ENCODE peak calls at places on chromosomes 6 and 20, in nine cellular contexts. U is GM23248; X is SJSA1; V is fibroblast of lung; C is right lobe of liver; T is psoas muscle; L is CD4-positive, alpha-beta T cell; Q is ovary; Y is uterus. P is an unnamed sample.
A peak's percentile ranks its signal among the peaks of the same experiment; 100 is the strongest.

GRCh38 chr6:129744880-129745237 is 34.9 kb upstream of the ARHGAP18 start:
- DNase-seq in U (no peak), X (no peak), V (no peak), C (no peak), T (no peak), L (no peak), Q (no peak), Y (no peak), P (no peak)

GRCh38 chr6:138972226-138972665 is 15.8 kb downstream of the REPS1 start:
- DNase-seq in U (peak; percentile 51), X (peak; percentile 30), V (peak; percentile 37), C (no peak), T (no peak), L (no peak), Q (no peak), Y (no peak), P (no peak)

GRCh38 chr6:13355043-13355945 is 27.0 kb upstream of the TBC1D7 start:
- DNase-seq in U (peak; percentile 96), X (peak; percentile 94), V (peak; percentile 93), C (no peak), T (no peak), L (no peak), Q (no peak), Y (no peak), P (peak; percentile 54)

GRCh38 chr20:31704225-31705119 is 18.2 kb downstream of the BCL2L1 start:
- DNase-seq in U (peak; percentile 42), X (peak; percentile 67), V (no peak), C (peak; percentile 68), T (no peak), L (no peak), Q (no peak), Y (peak; percentile 34), P (peak; percentile 92)

GRCh38 chr6:166955121-166955864 is 1.1 kb downstream of the RNASET2 start:
- DNase-seq in U (no peak), X (no peak), V (no peak), C (peak; percentile 64), T (peak; percentile 63), L (no peak), Q (peak; percentile 37), Y (no peak), P (no peak)

GRCh38 chr6:137155830-137156229 is 17.6 kb downstream of the IL22RA2 start:
- DNase-seq in U (peak; percentile 64), X (no peak), V (peak; percentile 6), C (no peak), T (no peak), L (peak; percentile 9), Q (no peak), Y (no peak), P (no peak)

GRCh38 chr20:856361-856775 is 22.9 kb downstream of the FAM110A start:
- DNase-seq in U (peak; percentile 93), X (peak; percentile 88), V (peak; percentile 51), C (no peak), T (no peak), L (peak; percentile 17), Q (no peak), Y (no peak), P (no peak)

GRCh38 chr20:14913896-14914295 is 576.5 kb upstream of the FLRT3 start:
- DNase-seq in U (no peak), X (no peak), V (no peak), C (no peak), T (no peak), L (no peak), Q (no peak), Y (no peak), P (no peak)

GRCh38 chr6:31776563-31776960 is 566 bp downstream of the VWA7 start:
- DNase-seq in U (peak; percentile 26), X (no peak), V (no peak), C (no peak), T (no peak), L (no peak), Q (no peak), Y (no peak), P (no peak)

GRCh38 chr6:133241088-133241900 is at the start of gene EYA4:
- DNase-seq in U (peak; percentile 44), X (peak; percentile 10), V (peak; percentile 81), C (no peak), T (peak; percentile 85), L (no peak), Q (peak; percentile 30), Y (no peak), P (peak; percentile 27)

GRCh38 chr20:47256665-47257236 is 99.7 kb downstream of the ZMYND8 start:
- DNase-seq in U (peak; percentile 60), X (peak; percentile 75), V (peak; percentile 56), C (no peak), T (no peak), L (no peak), Q (no peak), Y (no peak), P (no peak)

GRCh38 chr6:40695114-40695513 is 108.0 kb upstream of the LRFN2 start:
- DNase-seq in U (no peak), X (no peak), V (no peak), C (no peak), T (no peak), L (no peak), Q (no peak), Y (no peak), P (no peak)

GRCh38 chr6:130293800-130294199 is 71.0 kb upstream of the SAMD3 start:
- DNase-seq in U (peak; percentile 79), X (peak; percentile 58), V (peak; percentile 74), C (no peak), T (no peak), L (no peak), Q (no peak), Y (no peak), P (peak; percentile 68)

GRCh38 chr20:64025101-64025825 is 10.7 kb upstream of the C20orf204 start:
- DNase-seq in U (no peak), X (no peak), V (no peak), C (peak; percentile 86), T (no peak), L (no peak), Q (no peak), Y (no peak), P (peak; percentile 2)

GRCh38 chr6:34723203-34723602 is 26.6 kb upstream of the ILRUN start:
- DNase-seq in U (peak; percentile 49), X (no peak), V (peak; percentile 41), C (no peak), T (no peak), L (no peak), Q (no peak), Y (no peak), P (no peak)

GRCh38 chr6:139490482-139490881 is 116.0 kb upstream of the CITED2 start:
- DNase-seq in U (no peak), X (no peak), V (peak; percentile 51), C (peak; percentile 58), T (no peak), L (no peak), Q (no peak), Y (no peak), P (no peak)

GRCh38 chr6:42629845-42630244 is 66.0 kb downstream of the UBR2 start:
- DNase-seq in U (no peak), X (no peak), V (no peak), C (no peak), T (no peak), L (no peak), Q (no peak), Y (no peak), P (no peak)

DNA sequence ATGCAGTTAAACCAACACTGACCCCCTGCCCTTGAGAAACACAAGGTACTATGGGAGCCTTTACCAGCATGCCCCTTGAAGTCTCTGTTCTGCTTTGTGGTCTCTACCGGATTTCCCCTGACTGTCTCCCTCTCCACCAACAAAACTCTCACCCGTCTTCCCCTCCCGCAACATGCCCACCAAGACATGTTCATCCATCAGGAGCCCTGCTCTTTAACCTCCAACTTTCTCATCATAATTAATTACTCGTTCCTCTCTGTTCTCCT is 1.1 kb downstream of the ZNF165 start:
- DNase-seq in U (no peak), X (no peak), V (no peak), C (no peak), T (no peak), L (peak; percentile 4), Q (no peak), Y (no peak), P (no peak)
- H3K27ac ChIP-seq in U (peak overlapping the region; percentile 88), X (peak overlapping the region; percentile 95), V (peak overlapping the region; percentile 99), C (no peak overlapping the region), T (peak overlapping the region; percentile 84), L (peak overlapping the region; percentile 82), Q (peak overlapping the region; percentile 77), Y (peak overlapping the region; percentile 88), P (peak overlapping the region; percentile 90)

GRCh38 chr20:56362833-56363413 is 4.1 kb downstream of the FAM210B start:
- DNase-seq in U (peak; percentile 46), X (no peak), V (no peak), C (no peak), T (no peak), L (no peak), Q (peak; percentile 71), Y (no peak), P (no peak)
- H3K27ac ChIP-seq in U (no peak overlapping the region), X (no peak overlapping the region), V (no peak overlapping the region), C (no peak overlapping the region), T (peak overlapping the region; percentile 30), L (no peak overlapping the region), Q (peak overlapping the region; percentile 92), Y (no peak overlapping the region), P (no peak overlapping the region)

GRCh38 chr20:23662276-23662870 is 24.6 kb upstream of the CST3 start:
- DNase-seq in U (no peak), X (no peak), V (no peak), C (no peak), T (no peak), L (no peak), Q (no peak), Y (no peak), P (no peak)

GRCh38 chr20:23658989-23659609 is 21.3 kb upstream of the CST3 start:
- DNase-seq in U (no peak), X (no peak), V (no peak), C (no peak), T (no peak), L (no peak), Q (no peak), Y (no peak), P (no peak)

GRCh38 chr20:23658336-23658735 is 20.6 kb upstream of the CST3 start:
- DNase-seq in U (peak; percentile 34), X (no peak), V (no peak), C (no peak), T (no peak), L (no peak), Q (no peak), Y (no peak), P (no peak)

GRCh38 chr20:23661002-23661429 is 23.3 kb upstream of the CST3 start:
- DNase-seq in U (no peak), X (no peak), V (no peak), C (no peak), T (no peak), L (no peak), Q (no peak), Y (no peak), P (no peak)

GRCh38 chr20:23659989-23660837 is 22.5 kb upstream of the CST3 start:
- DNase-seq in U (peak; percentile 54), X (no peak), V (peak; percentile 82), C (no peak), T (no peak), L (no peak), Q (no peak), Y (no peak), P (no peak)
- H3K27ac ChIP-seq in U (no peak overlapping the region), X (no peak overlapping the region), V (no peak overlapping the region), C (no peak overlapping the region), T (no peak overlapping the region), L (no peak overlapping the region), Q (no peak overlapping the region), Y (no peak overlapping the region), P (peak overlapping the region; percentile 66)

DNA sequence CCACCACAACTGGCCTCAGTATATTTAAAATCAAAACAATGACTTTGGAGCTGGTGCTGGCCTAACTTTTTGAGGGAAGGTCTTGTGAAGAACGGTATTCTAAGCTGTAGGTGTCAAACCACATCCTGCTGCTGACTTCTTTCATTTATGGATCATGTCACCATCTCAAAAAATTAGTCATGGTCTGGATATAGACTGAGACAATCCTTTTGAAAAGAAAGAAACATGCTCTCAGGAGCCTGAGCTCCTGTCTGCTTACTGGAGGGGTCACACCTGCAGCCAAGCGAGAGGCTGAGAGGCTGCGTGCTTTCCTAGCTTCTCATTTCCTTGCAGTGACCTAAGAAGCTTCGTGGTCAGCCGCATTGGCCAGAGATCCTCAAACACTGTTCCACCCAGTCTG is 55.2 kb downstream of the TIAM2 start:
- DNase-seq in U (no peak), X (no peak), V (peak; percentile 7), C (no peak), T (no peak), L (no peak), Q (no peak), Y (no peak), P (no peak)
- H3K27ac ChIP-seq in U (no peak overlapping the region), X (no peak overlapping the region), V (no peak overlapping the region), C (no peak overlapping the region), T (no peak overlapping the region), L (no peak overlapping the region), Q (no peak overlapping the region), Y (no peak overlapping the region), P (no peak overlapping the region)

P was measured in hepatocyte.